ENCODE peak calls at places on chromosome 13, in five cellular contexts. W is progenitor cell of endocrine pancreas, K is AG08395, H is iris pigment epithelial cell, P is Peyer's patch. T is an unnamed sample.

GRCh38 chr13:96490590-96490989 is 400.7 kb downstream of the HS6ST3 start:
- DNase-seq in W (no peak), K (no peak), H (no peak), P (no peak), T (no peak)

GRCh38 chr13:99626461-99627082 is 125.3 kb downstream of the TM9SF2 start:
- DNase-seq in W (no peak), K (peak), H (peak), P (no peak), T (peak)

GRCh38 chr13:52161193-52161646 is 1.8 kb upstream of the NEK3 start:
- DNase-seq in W (no peak), K (no peak), H (no peak), P (no peak), T (no peak)

GRCh38 chr13:109745702-109746101 is 40.7 kb downstream of the IRS2 start:
- DNase-seq in W (no peak), K (no peak), H (no peak), P (no peak), T (no peak)

GRCh38 chr13:20891034-20891433 is 11.5 kb downstream of the XPO4 start:
- DNase-seq in W (no peak), K (no peak), H (no peak), P (no peak), T (no peak)

GRCh38 chr13:93226623-93227279 is at the start of gene GPC6:
- DNase-seq in W (peak), K (peak), H (peak), P (no peak), T (peak)

GRCh38 chr13:46637213-46637612 is 84.2 kb downstream of the LRCH1 start:
- DNase-seq in W (no peak), K (no peak), H (no peak), P (no peak), T (no peak)

GRCh38 chr13:27183561-27184147 is 12.0 kb upstream of the USP12 start:
- DNase-seq in W (no peak), K (no peak), H (peak), P (no peak), T (peak)

GRCh38 chr13:107441279-107441678 is 774.1 kb downstream of the LIG4 start:
- DNase-seq in W (no peak), K (peak), H (peak), P (no peak), T (peak)

GRCh38 chr13:27852491-27852890 is 60.2 kb downstream of the GSX1 start:
- DNase-seq in W (no peak), K (no peak), H (no peak), P (no peak), T (no peak)

GRCh38 chr13:99312493-99312883 is 5.3 kb upstream of the GPR183 start:
- DNase-seq in W (no peak), K (peak), H (peak), P (peak), T (peak)

GRCh38 chr13:28012383-28012782 is 23.9 kb upstream of the URAD start:
- DNase-seq in W (no peak), K (no peak), H (peak), P (no peak), T (peak)

GRCh38 chr13:42814868-42815267 is 33.5 kb downstream of the FAM216B start:
- DNase-seq in W (no peak), K (peak), H (peak), P (no peak), T (peak)

GRCh38 chr13:26658972-26659371 is 101.5 kb downstream of the WASF3 start:
- DNase-seq in W (no peak), K (no peak), H (no peak), P (no peak), T (no peak)

GRCh38 chr13:32234914-32235313 is 80.2 kb downstream of the ZAR1L start:
- DNase-seq in W (no peak), K (no peak), H (no peak), P (no peak), T (no peak)

GRCh38 chr13:73074101-73074500 is 15.3 kb downstream of the KLF5 start:
- DNase-seq in W (no peak), K (no peak), H (peak), P (no peak), T (no peak)

GRCh38 chr13:20272104-20272503 is 40.0 kb upstream of the GJB6 start:
- DNase-seq in W (no peak), K (no peak), H (no peak), P (no peak), T (no peak)

GRCh38 chr13:44050450-44051063 is 170.9 kb downstream of the LACC1 start:
- DNase-seq in W (no peak), K (peak), H (peak), P (no peak), T (peak)